ENCODE peak calls at places on chromosomes 13 and 19, in ten cellular contexts. F is stimulated activated CD8-positive, alpha-beta memory T cell treated with anti-CD3 and anti-CD28 coated beads, Interleukin-12 subunit alpha, Interleukin-12 subunit beta, amount 100 ng/mL, for 1 hour; M is SW480; J is stimulated activated CD4-positive, alpha-beta T cell treated with anti-CD3 and anti-CD28 coated beads, Interleukin-15, amount 100 ng/mL, for 1 hour; A is body of pancreas; T is neuronal stem cell; G is suprapubic skin; V is CD4-positive, alpha-beta T cell; X is A549; O is BJ. Z is an unnamed sample.

GRCh38 chr13:106533940-106534843 is 1.3 kb downstream of the EFNB2 start:
- DNase-seq in F (no peak), M (peak), J (peak), A (peak), T (no peak), G (no peak), V (peak), X (no peak), O (no peak), Z (no peak)

GRCh38 chr19:31285744-31286143 is 63.5 kb downstream of the TSHZ3 start:
- DNase-seq in F (no peak), M (no peak), J (no peak), A (no peak), T (no peak), G (no peak), V (no peak), X (no peak), O (no peak), Z (no peak)

GRCh38 chr13:65917731-65918130 is 1312.4 kb downstream of the PCDH9 start:
- DNase-seq in F (no peak), M (no peak), J (no peak), A (no peak), T (no peak), G (no peak), V (no peak), X (no peak), O (peak), Z (no peak)

GRCh38 chr13:75250526-75251183 is 231.3 kb downstream of the TBC1D4 start:
- DNase-seq in F (no peak), M (peak), J (no peak), A (no peak), T (no peak), G (no peak), V (no peak), X (no peak), O (no peak), Z (no peak)

GRCh38 chr19:6801397-6802086 is 29.0 kb downstream of the VAV1 start:
- DNase-seq in F (peak), M (no peak), J (peak), A (peak), T (no peak), G (no peak), V (peak), X (peak), O (no peak), Z (no peak)

GRCh38 chr13:41061914-41062837 is 867 bp downstream of the WBP4 start:
- DNase-seq in F (no peak), M (peak), J (no peak), A (no peak), T (no peak), G (no peak), V (no peak), X (peak), O (no peak), Z (no peak)

GRCh38 chr19:10044390-10044789 is 31.1 kb downstream of the RDH8 start:
- DNase-seq in F (no peak), M (peak), J (no peak), A (no peak), T (no peak), G (no peak), V (no peak), X (peak), O (no peak), Z (no peak)

GRCh38 chr19:16328824-16329482 is 4.3 kb downstream of the KLF2 start:
- DNase-seq in F (no peak), M (peak), J (no peak), A (no peak), T (no peak), G (no peak), V (peak), X (no peak), O (no peak), Z (no peak)

GRCh38 chr19:53019684-53020083 is 6.0 kb downstream of the ERVV-1 start:
- DNase-seq in F (no peak), M (no peak), J (no peak), A (no peak), T (no peak), G (peak), V (no peak), X (no peak), O (no peak), Z (no peak)

GRCh38 chr13:26646603-26647002 is 89.1 kb downstream of the WASF3 start:
- DNase-seq in F (no peak), M (no peak), J (no peak), A (no peak), T (no peak), G (no peak), V (no peak), X (no peak), O (no peak), Z (no peak)

GRCh38 chr19:48683349-48683748 is 10.5 kb upstream of the NTN5 start:
- DNase-seq in F (no peak), M (no peak), J (no peak), A (peak), T (no peak), G (no peak), V (no peak), X (no peak), O (no peak), Z (no peak)

GRCh38 chr13:114226088-114226487 is 8.6 kb upstream of the CDC16 start:
- DNase-seq in F (no peak), M (no peak), J (no peak), A (peak), T (no peak), G (no peak), V (peak), X (no peak), O (no peak), Z (no peak)

GRCh38 chr13:79663977-79664636 is 183.2 kb downstream of the NDFIP2 start:
- DNase-seq in F (no peak), M (no peak), J (no peak), A (no peak), T (no peak), G (no peak), V (no peak), X (no peak), O (no peak), Z (no peak)

GRCh38 chr13:87867426-87867825 is 196.3 kb downstream of the SLITRK5 start:
- DNase-seq in F (no peak), M (no peak), J (no peak), A (no peak), T (no peak), G (no peak), V (no peak), X (no peak), O (no peak), Z (no peak)

GRCh38 chr13:98751397-98752110 is 918 bp downstream of the SLC15A1 start:
- DNase-seq in F (no peak), M (peak), J (no peak), A (peak), T (no peak), G (no peak), V (no peak), X (no peak), O (no peak), Z (no peak)

GRCh38 chr13:80840313-80840976 is 499.5 kb upstream of the SPRY2 start:
- DNase-seq in F (no peak), M (no peak), J (no peak), A (no peak), T (peak), G (no peak), V (no peak), X (no peak), O (no peak), Z (no peak)

GRCh38 chr19:6023085-6023682 is 45.2 kb upstream of the RANBP3 start:
- DNase-seq in F (no peak), M (no peak), J (no peak), A (no peak), T (no peak), G (no peak), V (no peak), X (no peak), O (no peak), Z (no peak)

Z was measured in RWPE2.